ENCODE peak calls at places on chromosomes 2 and 18, in seven cellular contexts. One of them, this sample, is unnamed.

GRCh38 chr2:216585441-216585840 is 47.8 kb upstream of the IGFBP2 start:
- DNase-seq in T-helper 1 cell: no peak
- DNase-seq in Peyer's patch: no peak
- DNase-seq in activated naive CD4-positive, alpha-beta T cell treated with anti-CD3 and anti-CD28 coated beads for 36 hours: no peak
- DNase-seq in GM13976: no peak
- DNase-seq in lung microvascular endothelial cell: no peak
- DNase-seq in iPS DF 19.7: no peak
- DNase-seq in this sample: no peak

GRCh38 chr2:242027676-242028450 is 158.3 kb downstream of the RTP5 start:
- DNase-seq in T-helper 1 cell: no peak
- DNase-seq in Peyer's patch: no peak
- DNase-seq in activated naive CD4-positive, alpha-beta T cell treated with anti-CD3 and anti-CD28 coated beads for 36 hours: peak
- DNase-seq in GM13976: no peak
- DNase-seq in lung microvascular endothelial cell: no peak
- DNase-seq in iPS DF 19.7: no peak
- DNase-seq in this sample: no peak

GRCh38 chr2:225600444-225600843 is 200.9 kb downstream of the NYAP2 start:
- DNase-seq in T-helper 1 cell: no peak
- DNase-seq in Peyer's patch: no peak
- DNase-seq in activated naive CD4-positive, alpha-beta T cell treated with anti-CD3 and anti-CD28 coated beads for 36 hours: no peak
- DNase-seq in GM13976: no peak
- DNase-seq in lung microvascular endothelial cell: no peak
- DNase-seq in iPS DF 19.7: no peak
- DNase-seq in this sample: no peak

GRCh38 chr2:134567666-134568065 is 151.1 kb downstream of the TMEM163 start:
- DNase-seq in T-helper 1 cell: no peak
- DNase-seq in Peyer's patch: no peak
- DNase-seq in activated naive CD4-positive, alpha-beta T cell treated with anti-CD3 and anti-CD28 coated beads for 36 hours: no peak
- DNase-seq in GM13976: no peak
- DNase-seq in lung microvascular endothelial cell: no peak
- DNase-seq in iPS DF 19.7: no peak
- DNase-seq in this sample: no peak

GRCh38 chr2:173151671-173152398 is 76.2 kb downstream of the MAP3K20 start:
- DNase-seq in T-helper 1 cell: no peak
- DNase-seq in Peyer's patch: no peak
- DNase-seq in activated naive CD4-positive, alpha-beta T cell treated with anti-CD3 and anti-CD28 coated beads for 36 hours: no peak
- DNase-seq in GM13976: peak
- DNase-seq in lung microvascular endothelial cell: peak
- DNase-seq in iPS DF 19.7: no peak
- DNase-seq in this sample: no peak

GRCh38 chr2:170504820-170505145 is 210.4 kb upstream of the SP5 start:
- DNase-seq in T-helper 1 cell: no peak
- DNase-seq in Peyer's patch: no peak
- DNase-seq in activated naive CD4-positive, alpha-beta T cell treated with anti-CD3 and anti-CD28 coated beads for 36 hours: no peak
- DNase-seq in GM13976: no peak
- DNase-seq in lung microvascular endothelial cell: no peak
- DNase-seq in iPS DF 19.7: no peak
- DNase-seq in this sample: no peak

GRCh38 chr2:177893880-177894279 is 178.7 kb downstream of the PDE11A start:
- DNase-seq in T-helper 1 cell: no peak
- DNase-seq in Peyer's patch: no peak
- DNase-seq in activated naive CD4-positive, alpha-beta T cell treated with anti-CD3 and anti-CD28 coated beads for 36 hours: no peak
- DNase-seq in GM13976: no peak
- DNase-seq in lung microvascular endothelial cell: no peak
- DNase-seq in iPS DF 19.7: no peak
- DNase-seq in this sample: no peak

GRCh38 chr2:73176205-73176880 is 26.0 kb upstream of the NOTO start:
- DNase-seq in T-helper 1 cell: no peak
- DNase-seq in Peyer's patch: no peak
- DNase-seq in activated naive CD4-positive, alpha-beta T cell treated with anti-CD3 and anti-CD28 coated beads for 36 hours: peak
- DNase-seq in GM13976: no peak
- DNase-seq in lung microvascular endothelial cell: peak
- DNase-seq in iPS DF 19.7: no peak
- DNase-seq in this sample: no peak

GRCh38 chr2:227228061-227228667 is 63.7 kb downstream of the COL4A3 start:
- DNase-seq in T-helper 1 cell: no peak
- DNase-seq in Peyer's patch: no peak
- DNase-seq in activated naive CD4-positive, alpha-beta T cell treated with anti-CD3 and anti-CD28 coated beads for 36 hours: no peak
- DNase-seq in GM13976: no peak
- DNase-seq in lung microvascular endothelial cell: no peak
- DNase-seq in iPS DF 19.7: no peak
- DNase-seq in this sample: no peak

GRCh38 chr18:12038082-12038660 is 55.5 kb upstream of the ANKRD62 start:
- DNase-seq in T-helper 1 cell: no peak
- DNase-seq in Peyer's patch: no peak
- DNase-seq in activated naive CD4-positive, alpha-beta T cell treated with anti-CD3 and anti-CD28 coated beads for 36 hours: peak
- DNase-seq in GM13976: no peak
- DNase-seq in lung microvascular endothelial cell: no peak
- DNase-seq in iPS DF 19.7: no peak
- DNase-seq in this sample: no peak

GRCh38 chr2:73074110-73075069 is 2.9 kb upstream of the SFXN5 start:
- DNase-seq in T-helper 1 cell: no peak
- DNase-seq in Peyer's patch: no peak
- DNase-seq in activated naive CD4-positive, alpha-beta T cell treated with anti-CD3 and anti-CD28 coated beads for 36 hours: no peak
- DNase-seq in GM13976: no peak
- DNase-seq in lung microvascular endothelial cell: no peak
- DNase-seq in iPS DF 19.7: no peak
- DNase-seq in this sample: no peak

GRCh38 chr2:240393831-240394410 is 41.5 kb upstream of the GPC1 start:
- DNase-seq in T-helper 1 cell: no peak
- DNase-seq in Peyer's patch: no peak
- DNase-seq in activated naive CD4-positive, alpha-beta T cell treated with anti-CD3 and anti-CD28 coated beads for 36 hours: no peak
- DNase-seq in GM13976: no peak
- DNase-seq in lung microvascular endothelial cell: peak
- DNase-seq in iPS DF 19.7: no peak
- DNase-seq in this sample: no peak

GRCh38 chr2:15042824-15043223 is 410.3 kb downstream of the LRATD1 start:
- DNase-seq in T-helper 1 cell: no peak
- DNase-seq in Peyer's patch: no peak
- DNase-seq in activated naive CD4-positive, alpha-beta T cell treated with anti-CD3 and anti-CD28 coated beads for 36 hours: no peak
- DNase-seq in GM13976: no peak
- DNase-seq in lung microvascular endothelial cell: no peak
- DNase-seq in iPS DF 19.7: no peak
- DNase-seq in this sample: no peak